ENCODE peak calls at places on chromosome 18, in ten cellular contexts. F is lower leg skin, P is cardiac fibroblast, Z is adrenal gland, O is mesothelial cell of epicardium, L is A549, R is psoas muscle, U is kidney epithelial cell, S is DND-41, B is uterus. V is an unnamed sample.
A peak's percentile ranks its signal among the peaks of the same experiment; 100 is the strongest.

GRCh38 chr18:14769381-14769780 is 21.4 kb downstream of the ANKRD30B start:
- DNase-seq in F (no peak), P (no peak), Z (no peak), O (no peak), L (no peak), R (no peak), U (no peak), S (no peak), B (no peak), V (no peak)

GRCh38 chr18:13621886-13622619 is 104.3 kb downstream of the FAM210A start:
- DNase-seq in F (no peak), P (no peak), Z (no peak), O (no peak), L (no peak), R (no peak), U (no peak), S (no peak), B (no peak), V (no peak)

GRCh38 chr18:13316066-13316465 is 97.5 kb downstream of the LDLRAD4 start:
- DNase-seq in F (no peak), P (no peak), Z (no peak), O (no peak), L (peak; percentile 6), R (no peak), U (no peak), S (no peak), B (no peak), V (no peak)

GRCh38 chr18:54358495-54358793 is 738 bp downstream of the C18orf54 start:
- DNase-seq in F (peak; percentile 14), P (peak; percentile 29), Z (no peak), O (no peak), L (no peak), R (no peak), U (no peak), S (no peak), B (no peak), V (peak; percentile 30)

GRCh38 chr18:28204154-28204553 is 27.2 kb upstream of the CDH2 start:
- DNase-seq in F (no peak), P (peak; percentile 92), Z (no peak), O (no peak), L (peak; percentile 33), R (no peak), U (peak; percentile 45), S (no peak), B (no peak), V (peak; percentile 55)

GRCh38 chr18:6781179-6781714 is 51.7 kb downstream of the ARHGAP28 start:
- DNase-seq in F (no peak), P (no peak), Z (peak; percentile 67), O (no peak), L (no peak), R (no peak), U (no peak), S (no peak), B (peak; percentile 16), V (no peak)

GRCh38 chr18:6055711-6056110 is 160.4 kb upstream of the TMEM200C start:
- DNase-seq in F (no peak), P (peak; percentile 22), Z (no peak), O (no peak), L (no peak), R (no peak), U (no peak), S (no peak), B (no peak), V (no peak)

GRCh38 chr18:2657043-2657512 is 1.6 kb downstream of the SMCHD1 start:
- DNase-seq in F (no peak), P (no peak), Z (no peak), O (no peak), L (no peak), R (no peak), U (no peak), S (no peak), B (no peak), V (no peak)

GRCh38 chr18:22469061-22469689 is 51.5 kb upstream of the CTAGE1 start:
- DNase-seq in F (no peak), P (no peak), Z (no peak), O (no peak), L (no peak), R (no peak), U (no peak), S (no peak), B (no peak), V (no peak)

GRCh38 chr18:22253676-22254075 is 84.3 kb downstream of the GATA6 start:
- DNase-seq in F (no peak), P (no peak), Z (peak; percentile 69), O (no peak), L (no peak), R (no peak), U (no peak), S (no peak), B (no peak), V (no peak)

GRCh38 chr18:13558132-13558531 is 168.2 kb downstream of the FAM210A start:
- DNase-seq in F (no peak), P (peak; percentile 44), Z (peak; percentile 67), O (no peak), L (peak; percentile 36), R (no peak), U (no peak), S (peak; percentile 59), B (no peak), V (peak; percentile 48)

GRCh38 chr18:47262397-47263196 is 11.1 kb upstream of the SKOR2 start:
- DNase-seq in F (no peak), P (no peak), Z (no peak), O (no peak), L (no peak), R (no peak), U (no peak), S (no peak), B (no peak), V (no peak)

GRCh38 chr18:77096031-77096371 is 36.6 kb downstream of the MBP start:
- DNase-seq in F (no peak), P (no peak), Z (no peak), O (no peak), L (no peak), R (no peak), U (no peak), S (no peak), B (no peak), V (no peak)
- TF ChIP-seq CTCF in F (no peak), P (no peak), Z (no peak), O (no peak), L (no peak), R (no peak), U (no peak), S (no peak), B (no peak), V (no peak)

DNA sequence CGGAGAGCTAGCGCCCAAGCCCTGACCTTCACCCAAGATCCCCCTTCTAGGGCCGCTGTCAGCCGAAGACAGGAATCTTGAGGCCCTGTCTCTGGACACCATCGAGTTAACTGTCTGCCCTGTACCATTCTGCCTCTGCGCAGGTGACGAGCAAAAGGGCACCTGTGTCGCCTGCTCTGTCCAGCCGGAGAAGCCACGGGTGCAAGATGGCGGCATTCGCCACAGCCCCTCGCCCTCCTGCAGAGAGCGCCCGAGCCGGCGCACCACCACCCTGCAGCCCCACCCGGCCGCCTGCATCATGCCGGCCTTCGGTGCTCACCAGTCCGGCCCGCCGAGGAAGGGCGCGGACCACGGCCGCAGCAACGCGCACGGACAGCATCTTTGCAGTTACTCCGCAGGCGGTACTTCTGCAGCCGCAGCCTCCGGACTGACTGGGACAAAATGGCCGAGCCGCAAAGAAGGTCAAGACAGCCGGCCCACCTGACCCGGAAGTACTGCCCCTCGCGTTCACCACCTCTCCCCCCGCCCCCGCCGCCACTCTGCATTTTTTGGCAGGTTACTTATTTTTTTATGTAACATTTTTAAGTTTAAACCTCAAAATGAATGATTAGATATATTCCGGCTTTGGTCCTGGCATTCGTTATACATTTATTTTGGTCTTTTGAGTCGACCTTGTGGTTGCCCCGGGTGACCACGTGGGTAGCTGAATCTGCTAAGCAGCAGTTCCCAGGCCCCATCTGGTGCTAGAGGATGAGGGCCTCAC is at the start of gene ATP5F1A:
- DNase-seq in F (peak; percentile 89), P (peak; percentile 85), Z (peak; percentile 97), O (peak; percentile 54), L (peak; percentile 78), R (peak; percentile 84), U (peak; percentile 39), S (peak; percentile 87), B (peak; percentile 80), V (peak; percentile 79)
- TF ChIP-seq CTCF in F (no peak), P (no peak), Z (no peak), O (no peak), L (no peak), R (no peak), U (peak; percentile 3), S (peak; percentile 35), B (no peak), V (no peak)

DNA sequence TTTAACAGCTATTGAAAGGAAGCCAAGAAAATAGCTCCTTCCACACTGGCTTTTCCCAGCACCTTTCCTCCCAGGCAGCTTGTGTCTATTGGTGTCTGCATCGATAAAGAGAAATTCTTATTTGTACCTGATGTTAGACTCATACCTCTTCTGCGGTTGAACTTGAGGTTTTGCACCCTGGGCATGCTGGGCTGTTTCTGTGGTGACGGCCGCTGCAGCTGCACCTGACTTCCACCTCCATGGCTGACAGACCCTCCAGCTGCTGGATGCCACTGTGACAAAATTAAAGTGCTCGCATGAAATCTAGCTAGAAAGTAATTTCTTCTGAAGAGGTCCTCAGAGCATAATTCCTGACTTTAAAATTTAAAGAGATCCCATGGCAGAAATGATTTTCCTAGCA is 6.6 kb downstream of the FECH start:
- DNase-seq in F (no peak), P (no peak), Z (no peak), O (no peak), L (no peak), R (no peak), U (no peak), S (peak; percentile 23), B (no peak), V (no peak)
- TF ChIP-seq CTCF in F (no peak), P (no peak), Z (no peak), O (no peak), L (no peak), R (no peak), U (no peak), S (no peak), B (no peak), V (no peak)

GRCh38 chr18:32021756-32022564 is 3.3 kb downstream of the RNF125 start:
- DNase-seq in F (no peak), P (no peak), Z (no peak), O (no peak), L (no peak), R (no peak), U (no peak), S (no peak), B (no peak), V (no peak)

GRCh38 chr18:32018331-32019250 is at the start of gene RNF125:
- DNase-seq in F (peak; percentile 75), P (peak; percentile 79), Z (peak; percentile 85), O (peak; percentile 58), L (peak; percentile 58), R (peak; percentile 80), U (peak; percentile 74), S (peak; percentile 94), B (peak; percentile 68), V (peak; percentile 89)

DNA sequence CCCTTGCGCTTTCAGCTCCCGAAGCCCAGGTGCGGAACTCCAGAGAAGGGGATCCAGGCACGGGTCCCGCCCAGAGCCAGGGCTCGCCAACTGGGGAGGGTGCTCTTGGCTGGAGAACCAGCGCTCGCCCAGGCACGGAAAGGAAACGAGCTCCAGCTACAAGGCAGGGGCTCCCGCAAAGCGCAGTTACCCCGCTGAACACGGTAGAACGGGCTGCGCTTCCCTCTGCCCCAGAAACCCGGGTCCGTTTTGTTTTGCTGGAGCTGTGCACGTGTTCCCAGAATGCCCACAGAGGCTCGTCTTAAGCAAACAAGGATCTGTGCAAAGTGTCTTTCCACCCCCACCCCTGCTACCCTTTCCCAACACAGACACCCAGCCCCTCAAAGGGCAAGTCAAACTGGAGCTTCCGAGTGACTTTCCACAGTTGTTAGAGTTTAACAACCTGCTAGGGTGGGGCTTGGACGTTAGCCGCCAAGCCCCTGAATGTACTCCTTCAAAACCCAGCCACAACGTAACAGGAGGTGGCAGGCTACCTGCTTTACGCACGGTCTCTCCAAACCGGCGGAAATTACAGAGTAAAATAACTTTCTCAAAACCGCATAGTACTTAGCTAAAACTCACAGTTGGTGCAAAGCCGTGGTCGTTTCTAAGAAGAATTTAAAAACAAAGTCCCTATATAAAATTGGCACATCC is 772 bp downstream of the RNF125 start:
- DNase-seq in F (peak; percentile 31), P (peak; percentile 37), Z (no peak), O (no peak), L (peak; percentile 9), R (peak; percentile 33), U (no peak), S (peak; percentile 54), B (peak; percentile 27), V (peak; percentile 51)
- TF ChIP-seq CTCF in F (no peak), P (no peak), Z (no peak), O (no peak), L (no peak), R (no peak), U (peak; percentile 2), S (peak; percentile 54), B (no peak), V (no peak)

V was measured in MCF 10A.